ENCODE peak calls at places on chromosome 5, in eight cellular contexts. One of them, this sample, is unnamed.

GRCh38 chr5:91840412-91840811 is 457.3 kb upstream of the ARRDC3 start:
- DNase-seq in small intestine: no peak
- DNase-seq in IMR-90: no peak
- DNase-seq in psoas muscle: no peak
- DNase-seq in GM23248: no peak
- DNase-seq in CD8-positive, alpha-beta T cell: no peak
- DNase-seq in A549: no peak
- DNase-seq in spleen: no peak
- DNase-seq in this sample: no peak

GRCh38 chr5:52702877-52703276 is 84.8 kb upstream of the ITGA1 start:
- DNase-seq in A549: no peak
- DNase-seq in GM23248: peak; percentile 40
- DNase-seq in CD8-positive, alpha-beta T cell: no peak
- DNase-seq in psoas muscle: no peak
- DNase-seq in spleen: no peak
- DNase-seq in IMR-90: no peak
- DNase-seq in small intestine: no peak
- DNase-seq in this sample: no peak

GRCh38 chr5:54470191-54470590 is 14.7 kb downstream of the HSPB3 start:
- DNase-seq in GM23248: peak; percentile 72
- DNase-seq in spleen: no peak
- DNase-seq in A549: no peak
- DNase-seq in CD8-positive, alpha-beta T cell: no peak
- DNase-seq in psoas muscle: no peak
- DNase-seq in IMR-90: peak; percentile 79
- DNase-seq in small intestine: no peak
- DNase-seq in this sample: no peak

GRCh38 chr5:55241756-55242155 is 8.3 kb upstream of the CCNO start:
- DNase-seq in spleen: no peak
- DNase-seq in IMR-90: no peak
- DNase-seq in CD8-positive, alpha-beta T cell: no peak
- DNase-seq in GM23248: no peak
- DNase-seq in psoas muscle: no peak
- DNase-seq in small intestine: no peak
- DNase-seq in A549: no peak
- DNase-seq in this sample: no peak

GRCh38 chr5:132498152-132498551 is 7.6 kb upstream of the IRF1 start:
- DNase-seq in A549: peak; percentile 76
- DNase-seq in CD8-positive, alpha-beta T cell: no peak
- DNase-seq in spleen: peak; percentile 78
- DNase-seq in IMR-90: peak; percentile 75
- DNase-seq in GM23248: peak; percentile 85
- DNase-seq in psoas muscle: peak; percentile 69
- DNase-seq in small intestine: no peak
- DNase-seq in this sample: peak; percentile 97

GRCh38 chr5:45643051-45643450 is 53.1 kb downstream of the HCN1 start:
- DNase-seq in small intestine: no peak
- DNase-seq in GM23248: no peak
- DNase-seq in psoas muscle: no peak
- DNase-seq in A549: no peak
- DNase-seq in IMR-90: no peak
- DNase-seq in spleen: no peak
- DNase-seq in CD8-positive, alpha-beta T cell: no peak
- DNase-seq in this sample: no peak

GRCh38 chr5:90479611-90480385 is 5.1 kb downstream of the POLR3G start:
- DNase-seq in GM23248: peak; percentile 58
- DNase-seq in small intestine: no peak
- DNase-seq in CD8-positive, alpha-beta T cell: no peak
- DNase-seq in spleen: no peak
- DNase-seq in IMR-90: peak; percentile 59
- DNase-seq in A549: no peak
- DNase-seq in psoas muscle: no peak
- DNase-seq in this sample: no peak

GRCh38 chr5:50606179-50606578 is 60.3 kb upstream of the PARP8 start:
- DNase-seq in GM23248: no peak
- DNase-seq in A549: no peak
- DNase-seq in psoas muscle: no peak
- DNase-seq in spleen: no peak
- DNase-seq in small intestine: no peak
- DNase-seq in IMR-90: no peak
- DNase-seq in CD8-positive, alpha-beta T cell: no peak
- DNase-seq in this sample: no peak

GRCh38 chr5:66513130-66513529 is 83.1 kb upstream of the MAST4 start:
- DNase-seq in small intestine: no peak
- DNase-seq in A549: no peak
- DNase-seq in CD8-positive, alpha-beta T cell: no peak
- DNase-seq in psoas muscle: no peak
- DNase-seq in IMR-90: no peak
- DNase-seq in GM23248: no peak
- DNase-seq in spleen: no peak
- DNase-seq in this sample: no peak

GRCh38 chr5:113202904-113203716 is 226.5 kb downstream of the DCP2 start:
- DNase-seq in CD8-positive, alpha-beta T cell: no peak
- DNase-seq in psoas muscle: peak; percentile 83
- DNase-seq in GM23248: peak; percentile 46
- DNase-seq in spleen: no peak
- DNase-seq in A549: no peak
- DNase-seq in IMR-90: peak; percentile 63
- DNase-seq in small intestine: peak; percentile 5
- DNase-seq in this sample: no peak

GRCh38 chr5:87650284-87650683 is 237.6 kb upstream of the CCNH start:
- DNase-seq in IMR-90: no peak
- DNase-seq in small intestine: no peak
- DNase-seq in CD8-positive, alpha-beta T cell: no peak
- DNase-seq in GM23248: peak; percentile 18
- DNase-seq in spleen: no peak
- DNase-seq in A549: no peak
- DNase-seq in psoas muscle: no peak
- DNase-seq in this sample: no peak

GRCh38 chr5:138757061-138757776 is 4.0 kb downstream of the CTNNA1 start:
- DNase-seq in psoas muscle: no peak
- DNase-seq in IMR-90: no peak
- DNase-seq in CD8-positive, alpha-beta T cell: no peak
- DNase-seq in A549: no peak
- DNase-seq in small intestine: no peak
- DNase-seq in GM23248: peak; percentile 14
- DNase-seq in spleen: no peak
- DNase-seq in this sample: no peak

GRCh38 chr5:169811680-169812079 is 168.6 kb downstream of the INSYN2B start:
- DNase-seq in psoas muscle: no peak
- DNase-seq in spleen: no peak
- DNase-seq in IMR-90: no peak
- DNase-seq in small intestine: no peak
- DNase-seq in CD8-positive, alpha-beta T cell: no peak
- DNase-seq in GM23248: no peak
- DNase-seq in A549: no peak
- DNase-seq in this sample: no peak

GRCh38 chr5:33306758-33307157 is 134.0 kb upstream of the TARS1 start:
- DNase-seq in IMR-90: no peak
- DNase-seq in CD8-positive, alpha-beta T cell: no peak
- DNase-seq in GM23248: peak; percentile 44
- DNase-seq in psoas muscle: no peak
- DNase-seq in A549: no peak
- DNase-seq in spleen: no peak
- DNase-seq in small intestine: no peak
- DNase-seq in this sample: no peak

GRCh38 chr5:69052181-69052580 is 41.6 kb upstream of the SLC30A5 start:
- DNase-seq in psoas muscle: no peak
- DNase-seq in CD8-positive, alpha-beta T cell: no peak
- DNase-seq in GM23248: no peak
- DNase-seq in spleen: no peak
- DNase-seq in IMR-90: no peak
- DNase-seq in small intestine: no peak
- DNase-seq in A549: no peak
- DNase-seq in this sample: no peak

GRCh38 chr5:53350991-53351770 is 129.2 kb upstream of the FST start:
- DNase-seq in IMR-90: peak; percentile 37
- DNase-seq in CD8-positive, alpha-beta T cell: no peak
- DNase-seq in spleen: no peak
- DNase-seq in GM23248: no peak
- DNase-seq in small intestine: no peak
- DNase-seq in psoas muscle: no peak
- DNase-seq in A549: no peak
- DNase-seq in this sample: no peak

GRCh38 chr5:166338801-166339200 is 1952.6 kb upstream of the WWC1 start:
- DNase-seq in psoas muscle: no peak
- DNase-seq in IMR-90: no peak
- DNase-seq in GM23248: no peak
- DNase-seq in small intestine: no peak
- DNase-seq in spleen: no peak
- DNase-seq in CD8-positive, alpha-beta T cell: no peak
- DNase-seq in A549: no peak
- DNase-seq in this sample: no peak

GRCh38 chr5:180045889-180046499 is 25.6 kb downstream of the RNF130 start:
- DNase-seq in GM23248: no peak
- DNase-seq in small intestine: no peak
- DNase-seq in IMR-90: no peak
- DNase-seq in CD8-positive, alpha-beta T cell: no peak
- DNase-seq in A549: no peak
- DNase-seq in psoas muscle: no peak
- DNase-seq in spleen: no peak
- DNase-seq in this sample: no peak

GRCh38 chr5:10266839-10267238 is 16.8 kb downstream of the CCT5 start:
- DNase-seq in small intestine: peak; percentile 32
- DNase-seq in spleen: no peak
- DNase-seq in psoas muscle: no peak
- DNase-seq in IMR-90: no peak
- DNase-seq in CD8-positive, alpha-beta T cell: no peak
- DNase-seq in A549: no peak
- DNase-seq in GM23248: no peak
- DNase-seq in this sample: no peak

GRCh38 chr5:6544561-6544935 is 88.3 kb downstream of the NSUN2 start:
- DNase-seq in psoas muscle: no peak
- DNase-seq in IMR-90: no peak
- DNase-seq in spleen: no peak
- DNase-seq in CD8-positive, alpha-beta T cell: no peak
- DNase-seq in GM23248: no peak
- DNase-seq in A549: no peak
- DNase-seq in small intestine: no peak
- DNase-seq in this sample: no peak

GRCh38 chr5:177005619-177006264 is 837 bp downstream of the UIMC1 start:
- DNase-seq in IMR-90: peak; percentile 62
- DNase-seq in small intestine: peak; percentile 74
- DNase-seq in spleen: peak; percentile 94
- DNase-seq in psoas muscle: peak; percentile 87
- DNase-seq in A549: peak; percentile 57
- DNase-seq in CD8-positive, alpha-beta T cell: peak; percentile 42
- DNase-seq in GM23248: peak; percentile 94
- DNase-seq in this sample: peak; percentile 89

GRCh38 chr5:14187157-14187556 is 44.0 kb downstream of the TRIO start:
- DNase-seq in IMR-90: no peak
- DNase-seq in psoas muscle: no peak
- DNase-seq in small intestine: no peak
- DNase-seq in CD8-positive, alpha-beta T cell: no peak
- DNase-seq in spleen: no peak
- DNase-seq in GM23248: no peak
- DNase-seq in A549: no peak
- DNase-seq in this sample: no peak

GRCh38 chr5:126852104-126852531 is 75.2 kb downstream of the LMNB1 start:
- DNase-seq in CD8-positive, alpha-beta T cell: no peak
- DNase-seq in IMR-90: peak; percentile 17
- DNase-seq in A549: no peak
- DNase-seq in psoas muscle: no peak
- DNase-seq in spleen: no peak
- DNase-seq in GM23248: peak; percentile 40
- DNase-seq in small intestine: peak; percentile 9
- DNase-seq in this sample: no peak

GRCh38 chr5:82356808-82357671 is 78.9 kb upstream of the RPS23 start:
- DNase-seq in spleen: no peak
- DNase-seq in GM23248: peak; percentile 96
- DNase-seq in psoas muscle: peak; percentile 76
- DNase-seq in small intestine: peak; percentile 70
- DNase-seq in A549: peak; percentile 32
- DNase-seq in IMR-90: peak; percentile 94
- DNase-seq in CD8-positive, alpha-beta T cell: peak; percentile 59
- DNase-seq in this sample: peak; percentile 100
- H3K4me3 ChIP-seq in spleen: no peak overlapping the region
- H3K4me3 ChIP-seq in GM23248: peak overlapping the region; percentile 28
- H3K4me3 ChIP-seq in psoas muscle: no peak overlapping the region
- H3K4me3 ChIP-seq in small intestine: no peak overlapping the region
- H3K4me3 ChIP-seq in A549: no peak overlapping the region
- H3K4me3 ChIP-seq in IMR-90: no peak overlapping the region
- H3K4me3 ChIP-seq in CD8-positive, alpha-beta T cell: no peak overlapping the region
- H3K4me3 ChIP-seq in this sample: no peak overlapping the region

GRCh38 chr5:16160706-16161105 is 18.9 kb downstream of the MARCHF11 start:
- DNase-seq in GM23248: peak; percentile 84
- DNase-seq in IMR-90: peak; percentile 62
- DNase-seq in CD8-positive, alpha-beta T cell: no peak
- DNase-seq in small intestine: peak; percentile 65
- DNase-seq in A549: peak; percentile 20
- DNase-seq in spleen: no peak
- DNase-seq in psoas muscle: no peak
- DNase-seq in this sample: no peak
- H3K4me3 ChIP-seq in GM23248: no peak overlapping the region
- H3K4me3 ChIP-seq in IMR-90: no peak overlapping the region
- H3K4me3 ChIP-seq in CD8-positive, alpha-beta T cell: no peak overlapping the region
- H3K4me3 ChIP-seq in small intestine: no peak overlapping the region
- H3K4me3 ChIP-seq in A549: no peak overlapping the region
- H3K4me3 ChIP-seq in spleen: no peak overlapping the region
- H3K4me3 ChIP-seq in psoas muscle: no peak overlapping the region
- H3K4me3 ChIP-seq in this sample: no peak overlapping the region

DNA sequence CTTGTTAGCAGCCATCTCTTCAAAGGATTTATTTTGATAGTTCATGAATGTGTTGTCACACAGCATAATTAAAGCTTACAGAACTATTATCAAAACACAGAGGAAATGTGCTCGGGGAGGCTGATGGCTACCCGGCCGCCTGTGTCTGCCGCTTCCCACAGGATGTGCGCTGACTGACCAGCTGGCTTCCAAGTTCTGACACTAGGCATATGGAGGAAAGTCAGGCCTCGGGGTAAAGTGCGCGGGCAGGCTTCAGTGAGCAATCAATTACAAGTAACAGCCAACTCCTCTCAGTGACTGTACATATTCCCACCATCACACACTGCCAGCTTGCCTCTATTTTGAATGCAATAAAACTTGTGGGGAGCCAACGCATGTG is 77.5 kb downstream of the EBF1 start:
- DNase-seq in IMR-90: peak; percentile 86
- DNase-seq in small intestine: no peak
- DNase-seq in A549: no peak
- DNase-seq in GM23248: peak; percentile 96
- DNase-seq in CD8-positive, alpha-beta T cell: no peak
- DNase-seq in psoas muscle: peak; percentile 52
- DNase-seq in spleen: no peak
- DNase-seq in this sample: peak; percentile 96
- H3K4me3 ChIP-seq in IMR-90: peak overlapping the region; percentile 9
- H3K4me3 ChIP-seq in small intestine: no peak overlapping the region
- H3K4me3 ChIP-seq in A549: no peak overlapping the region
- H3K4me3 ChIP-seq in GM23248: peak overlapping the region; percentile 65
- H3K4me3 ChIP-seq in CD8-positive, alpha-beta T cell: no peak overlapping the region
- H3K4me3 ChIP-seq in psoas muscle: peak overlapping the region; percentile 35
- H3K4me3 ChIP-seq in spleen: no peak overlapping the region
- H3K4me3 ChIP-seq in this sample: no peak overlapping the region

DNA sequence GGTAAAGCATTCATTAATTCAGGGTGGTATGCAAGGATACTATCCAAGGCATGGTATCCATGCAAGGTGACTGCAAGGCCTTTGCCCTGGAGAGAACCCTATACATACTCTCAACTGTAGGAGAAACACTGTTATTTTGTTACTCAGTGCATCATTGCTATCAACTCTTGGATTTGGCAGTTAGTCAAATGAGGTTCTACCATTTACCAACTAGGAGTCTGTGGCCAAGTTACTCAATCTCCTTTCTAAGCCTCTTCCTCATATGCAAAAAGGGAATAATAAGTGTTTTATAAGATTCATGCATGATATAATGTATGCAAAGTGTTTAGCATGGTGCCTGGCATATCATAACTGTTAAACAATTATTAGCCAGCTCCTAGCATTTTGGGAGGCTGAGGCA is 4.0 kb downstream of the PCDHGC3 start:
- DNase-seq in GM23248: peak; percentile 43
- DNase-seq in IMR-90: peak; percentile 33
- DNase-seq in A549: no peak
- DNase-seq in CD8-positive, alpha-beta T cell: no peak
- DNase-seq in psoas muscle: no peak
- DNase-seq in spleen: no peak
- DNase-seq in small intestine: no peak
- DNase-seq in this sample: no peak
- H3K4me3 ChIP-seq in GM23248: no peak overlapping the region
- H3K4me3 ChIP-seq in IMR-90: no peak overlapping the region
- H3K4me3 ChIP-seq in A549: no peak overlapping the region
- H3K4me3 ChIP-seq in CD8-positive, alpha-beta T cell: no peak overlapping the region
- H3K4me3 ChIP-seq in psoas muscle: peak overlapping the region; percentile 77
- H3K4me3 ChIP-seq in spleen: no peak overlapping the region
- H3K4me3 ChIP-seq in small intestine: no peak overlapping the region
- H3K4me3 ChIP-seq in this sample: peak overlapping the region; percentile 63